ENCODE peak calls at places on chromosomes 13 and 19, in seven cellular contexts. I is CD8-positive, alpha-beta T cell; S is T-helper 1 cell; Q is NCI-H1048; C is Right ventricle myocardium superior; G is WTC11; U is M059J. X is an unnamed sample.

GRCh38 chr13:114311908-114312307 is 2.4 kb upstream of the CHAMP1 start:
- DNase-seq in C (no peak), Q (no peak), U (no peak), S (no peak), I (no peak), G (no peak), X (no peak)

GRCh38 chr19:2276429-2276989 is 5.5 kb downstream of the PEAK3 start:
- DNase-seq in I (no peak), Q (no peak), S (no peak), G (no peak), C (no peak), U (no peak), X (no peak)

GRCh38 chr19:55118401-55118991 is 1.1 kb upstream of the PPP1R12C start:
- DNase-seq in G (peak), U (no peak), C (peak), Q (no peak), I (no peak), S (peak), X (peak)

GRCh38 chr19:1591421-1592022 is 1.1 kb downstream of the MBD3 start:
- DNase-seq in G (no peak), Q (no peak), S (no peak), U (no peak), C (no peak), I (no peak), X (peak)

GRCh38 chr19:5055457-5055776 is 86.5 kb downstream of the KDM4B start:
- DNase-seq in C (no peak), U (no peak), G (no peak), I (no peak), S (no peak), Q (no peak), X (no peak)

GRCh38 chr13:107238262-107238661 is 670.3 kb upstream of the ARGLU1 start:
- DNase-seq in I (no peak), U (no peak), S (no peak), Q (no peak), C (no peak), G (peak), X (no peak)

GRCh38 chr13:51769455-51770127 is 34.4 kb downstream of the DHRS12 start:
- DNase-seq in G (no peak), S (no peak), U (no peak), I (no peak), Q (no peak), C (peak), X (no peak)

GRCh38 chr19:45470147-45471081 is 2.6 kb downstream of the FOSB start:
- DNase-seq in G (no peak), U (peak), Q (no peak), C (no peak), I (peak), S (no peak), X (no peak)

GRCh38 chr13:57629821-57630235 is 1.7 kb upstream of the PCDH17 start:
- DNase-seq in C (peak), G (peak), I (peak), S (peak), Q (no peak), U (peak), X (peak)

GRCh38 chr13:63190219-63190618 is 1774.6 kb upstream of the PCDH20 start:
- DNase-seq in S (no peak), C (no peak), Q (no peak), G (no peak), U (peak), I (no peak), X (no peak)

GRCh38 chr13:33153421-33154381 is 131.9 kb downstream of the STARD13 start:
- DNase-seq in U (no peak), S (no peak), C (peak), Q (no peak), G (no peak), I (no peak), X (peak)

GRCh38 chr13:28423010-28423409 is 71.9 kb downstream of the FLT1 start:
- DNase-seq in G (no peak), S (peak), I (peak), U (no peak), Q (no peak), C (peak), X (no peak)

GRCh38 chr13:110942248-110942981 is 27.5 kb upstream of the ANKRD10 start:
- DNase-seq in U (peak), Q (no peak), I (no peak), S (no peak), C (no peak), G (no peak), X (no peak)

GRCh38 chr13:94478913-94479312 is 569 bp downstream of the DCT start:
- DNase-seq in C (no peak), S (no peak), G (no peak), I (no peak), Q (no peak), U (no peak), X (no peak)

GRCh38 chr13:94999871-95000270 is 287.5 kb upstream of the SOX21 start:
- DNase-seq in C (no peak), S (no peak), Q (no peak), I (no peak), U (peak), G (no peak), X (no peak)

GRCh38 chr13:91133941-91134772 is 213.3 kb upstream of the MIR17HG start:
- DNase-seq in G (peak), S (peak), I (no peak), U (peak), C (no peak), Q (peak), X (peak)

X was measured in neural progenitor cell.